ENCODE peak calls at places on chromosomes 6 and 20, in five cellular contexts. One of them, this sample, is unnamed. For H3K4me1, the result is how much of the 10 kb centered on the place peaks cover.

GRCh38 chr6:36364669-36365479 is 22.6 kb downstream of the ETV7 start:
- DNase-seq in left ventricle myocardium inferior: no peak
- DNase-seq in OCI-LY7: peak
- DNase-seq in cardiac muscle cell: no peak
- DNase-seq in uterus: no peak
- DNase-seq in this sample: no peak

GRCh38 chr6:137805622-137806021 is 61.4 kb upstream of the TNFAIP3 start:
- DNase-seq in left ventricle myocardium inferior: no peak
- DNase-seq in OCI-LY7: no peak
- DNase-seq in cardiac muscle cell: no peak
- DNase-seq in uterus: peak
- DNase-seq in this sample: no peak

GRCh38 chr20:1328680-1329330 is at the start of gene SDCBP2:
- DNase-seq in left ventricle myocardium inferior: no peak
- DNase-seq in OCI-LY7: no peak
- DNase-seq in cardiac muscle cell: no peak
- DNase-seq in uterus: no peak
- DNase-seq in this sample: no peak

GRCh38 chr6:167247814-167248595 is 43.1 kb upstream of the UNC93A start:
- DNase-seq in left ventricle myocardium inferior: no peak
- DNase-seq in OCI-LY7: no peak
- DNase-seq in cardiac muscle cell: no peak
- DNase-seq in uterus: no peak
- DNase-seq in this sample: no peak

GRCh38 chr6:13924949-13925881 is at the start of gene RNF182:
- DNase-seq in left ventricle myocardium inferior: no peak
- DNase-seq in OCI-LY7: no peak
- DNase-seq in cardiac muscle cell: no peak
- DNase-seq in uterus: no peak
- DNase-seq in this sample: no peak

GRCh38 chr6:85185977-85186376 is 263.9 kb upstream of the NT5E start:
- DNase-seq in left ventricle myocardium inferior: no peak
- DNase-seq in OCI-LY7: no peak
- DNase-seq in cardiac muscle cell: no peak
- DNase-seq in uterus: no peak
- DNase-seq in this sample: no peak

GRCh38 chr20:47493954-47494293 is 7.8 kb upstream of the NCOA3 start:
- DNase-seq in left ventricle myocardium inferior: no peak
- DNase-seq in OCI-LY7: no peak
- DNase-seq in cardiac muscle cell: no peak
- DNase-seq in uterus: no peak
- DNase-seq in this sample: no peak

GRCh38 chr20:49701313-49701731 is 12.4 kb downstream of the B4GALT5 start:
- DNase-seq in left ventricle myocardium inferior: no peak
- DNase-seq in OCI-LY7: no peak
- DNase-seq in cardiac muscle cell: no peak
- DNase-seq in uterus: no peak
- DNase-seq in this sample: no peak

GRCh38 chr6:31636698-31637596 is 15.5 kb downstream of the BAG6 start:
- DNase-seq in left ventricle myocardium inferior: no peak
- DNase-seq in OCI-LY7: no peak
- DNase-seq in cardiac muscle cell: no peak
- DNase-seq in uterus: no peak
- DNase-seq in this sample: no peak

GRCh38 chr6:38656896-38657295 is 17.2 kb upstream of the BTBD9 start:
- DNase-seq in left ventricle myocardium inferior: no peak
- DNase-seq in OCI-LY7: no peak
- DNase-seq in cardiac muscle cell: no peak
- DNase-seq in uterus: no peak
- DNase-seq in this sample: no peak

GRCh38 chr20:35325385-35325784 is 33.2 kb upstream of the FAM83C start:
- DNase-seq in left ventricle myocardium inferior: no peak
- DNase-seq in OCI-LY7: no peak
- DNase-seq in cardiac muscle cell: no peak
- DNase-seq in uterus: no peak
- DNase-seq in this sample: no peak

GRCh38 chr6:11201772-11202512 is 30.5 kb downstream of the NEDD9 start:
- DNase-seq in left ventricle myocardium inferior: no peak
- DNase-seq in OCI-LY7: no peak
- DNase-seq in cardiac muscle cell: no peak
- DNase-seq in uterus: no peak
- DNase-seq in this sample: no peak

GRCh38 chr6:11205721-11206120 is 26.7 kb downstream of the NEDD9 start:
- DNase-seq in left ventricle myocardium inferior: no peak
- DNase-seq in OCI-LY7: no peak
- DNase-seq in cardiac muscle cell: peak
- DNase-seq in uterus: no peak
- DNase-seq in this sample: no peak

GRCh38 chr6:11202513-11203305 is 29.8 kb downstream of the NEDD9 start:
- DNase-seq in left ventricle myocardium inferior: no peak
- DNase-seq in OCI-LY7: no peak
- DNase-seq in cardiac muscle cell: no peak
- DNase-seq in uterus: no peak
- DNase-seq in this sample: no peak

GRCh38 chr6:11204987-11205386 is 27.5 kb downstream of the NEDD9 start:
- DNase-seq in left ventricle myocardium inferior: no peak
- DNase-seq in OCI-LY7: no peak
- DNase-seq in cardiac muscle cell: no peak
- DNase-seq in uterus: no peak
- DNase-seq in this sample: no peak

GRCh38 chr6:11203306-11204009 is 29.0 kb downstream of the NEDD9 start:
- DNase-seq in left ventricle myocardium inferior: no peak
- DNase-seq in OCI-LY7: no peak
- DNase-seq in cardiac muscle cell: no peak
- DNase-seq in uterus: no peak
- DNase-seq in this sample: no peak
- H3K4me1 ChIP-seq in left ventricle myocardium inferior: half or more
- H3K4me1 ChIP-seq in OCI-LY7: under half
- H3K4me1 ChIP-seq in cardiac muscle cell: under half
- H3K4me1 ChIP-seq in uterus: under half
- H3K4me1 ChIP-seq in this sample: half or more

DNA sequence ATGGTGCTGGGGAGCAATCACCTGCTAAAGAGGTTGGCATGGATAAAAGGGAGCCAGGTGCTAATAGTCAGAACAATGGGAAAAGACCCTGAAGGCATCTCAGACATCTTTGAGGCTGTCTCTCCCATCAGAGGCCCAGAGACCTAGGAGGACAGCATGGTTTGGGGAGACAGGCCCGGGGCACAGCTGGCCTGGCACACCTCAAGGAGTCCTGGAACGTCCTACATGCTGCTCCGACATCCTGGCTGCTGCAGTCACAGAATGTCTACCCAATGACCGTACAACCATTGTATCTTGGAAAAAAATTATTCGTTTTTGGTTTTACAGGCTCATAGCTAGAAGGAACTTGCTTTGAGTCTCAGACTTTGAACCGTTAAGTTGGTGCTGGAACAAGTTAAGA is 4.4 kb downstream of the GMDS start:
- DNase-seq in left ventricle myocardium inferior: no peak
- DNase-seq in OCI-LY7: no peak
- DNase-seq in cardiac muscle cell: no peak
- DNase-seq in uterus: no peak
- DNase-seq in this sample: no peak
- H3K4me3 ChIP-seq in left ventricle myocardium inferior: no peak
- H3K4me3 ChIP-seq in OCI-LY7: no peak
- H3K4me3 ChIP-seq in cardiac muscle cell: no peak
- H3K4me3 ChIP-seq in uterus: no peak
- H3K4me3 ChIP-seq in this sample: no peak

DNA sequence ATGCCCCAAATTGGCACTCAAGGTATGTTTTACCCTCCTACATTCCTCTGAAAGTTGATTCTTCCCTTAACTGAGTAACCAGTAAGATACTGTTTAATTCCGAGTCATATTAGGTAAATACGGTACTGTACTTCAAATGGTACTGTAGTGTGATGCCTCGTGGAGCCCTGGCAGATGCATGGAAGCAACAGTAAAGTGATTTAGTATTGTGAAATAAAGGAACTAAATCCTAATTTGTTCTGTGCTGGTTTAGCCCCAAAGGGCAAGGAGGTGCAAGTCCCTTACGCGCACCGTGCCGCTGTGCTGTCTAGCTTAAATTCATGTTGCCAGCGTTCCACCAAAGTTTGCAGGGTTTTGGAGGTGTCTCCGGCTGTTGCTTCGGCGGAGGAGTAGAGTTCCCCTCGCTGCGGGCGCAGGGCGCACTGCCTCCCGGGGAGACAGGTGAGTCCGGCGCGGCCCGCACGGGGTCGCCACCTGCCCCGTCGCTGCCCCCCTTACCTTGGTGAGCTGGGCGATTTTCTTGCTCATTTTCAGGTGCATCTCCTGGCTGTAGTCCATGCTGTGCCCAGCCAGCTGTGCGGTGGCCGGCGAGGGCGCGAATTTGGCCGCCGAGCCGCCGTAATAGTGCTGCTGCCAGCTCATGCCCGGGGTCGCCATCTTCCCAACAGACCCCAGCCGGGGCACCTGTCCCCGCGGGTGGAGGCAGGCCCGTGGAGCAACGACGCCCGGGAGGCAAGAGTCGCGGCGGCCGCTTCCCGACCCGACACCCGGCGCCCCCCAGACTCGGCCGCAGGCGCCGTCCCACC is 618 bp downstream of the FAM184A start:
- DNase-seq in left ventricle myocardium inferior: no peak
- DNase-seq in OCI-LY7: no peak
- DNase-seq in cardiac muscle cell: peak
- DNase-seq in uterus: peak
- DNase-seq in this sample: no peak
- TF ChIP-seq CTCF in left ventricle myocardium inferior: no peak
- TF ChIP-seq CTCF in OCI-LY7: no peak
- TF ChIP-seq CTCF in cardiac muscle cell: peak
- TF ChIP-seq CTCF in uterus: peak
- TF ChIP-seq CTCF in this sample: no peak

GRCh38 chr20:44963325-44964215 is 2.7 kb upstream of the STK4 start:
- DNase-seq in left ventricle myocardium inferior: no peak
- DNase-seq in OCI-LY7: peak
- DNase-seq in cardiac muscle cell: no peak
- DNase-seq in uterus: no peak
- DNase-seq in this sample: no peak

GRCh38 chr20:44961024-44961866 is 1.0 kb upstream of the TOMM34 start:
- DNase-seq in left ventricle myocardium inferior: no peak
- DNase-seq in OCI-LY7: no peak
- DNase-seq in cardiac muscle cell: no peak
- DNase-seq in uterus: no peak
- DNase-seq in this sample: no peak

GRCh38 chr20:44959896-44960852 is at the start of gene TOMM34:
- DNase-seq in left ventricle myocardium inferior: peak
- DNase-seq in OCI-LY7: peak
- DNase-seq in cardiac muscle cell: peak
- DNase-seq in uterus: peak
- DNase-seq in this sample: peak

GRCh38 chr20:44961868-44962267 is 1.7 kb upstream of the TOMM34 start:
- DNase-seq in left ventricle myocardium inferior: no peak
- DNase-seq in OCI-LY7: no peak
- DNase-seq in cardiac muscle cell: no peak
- DNase-seq in uterus: no peak
- DNase-seq in this sample: no peak

DNA sequence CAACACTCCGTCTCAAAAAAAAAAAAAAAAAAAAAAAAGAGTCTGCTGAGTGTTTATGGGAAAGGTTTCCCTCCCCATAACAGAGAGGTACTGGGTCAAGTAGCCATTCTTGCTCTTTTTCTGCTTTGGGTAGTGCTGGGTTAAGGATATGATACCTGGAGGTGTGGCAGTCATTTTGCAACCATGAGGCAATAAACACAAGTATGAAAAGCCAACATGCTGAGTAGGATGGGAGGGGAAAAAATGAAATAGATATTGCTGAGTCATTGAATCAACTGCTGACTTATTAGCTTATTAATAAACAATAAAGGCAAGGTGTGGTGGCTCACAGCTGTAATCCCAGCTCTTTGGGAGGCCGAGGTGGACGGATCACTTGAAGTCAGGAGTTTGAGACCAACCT is 2.3 kb upstream of the TOMM34 start:
- DNase-seq in left ventricle myocardium inferior: no peak
- DNase-seq in OCI-LY7: no peak
- DNase-seq in cardiac muscle cell: no peak
- DNase-seq in uterus: no peak
- DNase-seq in this sample: no peak
- H3K4me1 ChIP-seq in left ventricle myocardium inferior: under half
- H3K4me1 ChIP-seq in OCI-LY7: half or more
- H3K4me1 ChIP-seq in cardiac muscle cell: under half
- H3K4me1 ChIP-seq in uterus: under half
- H3K4me1 ChIP-seq in this sample: under half

GRCh38 chr6:42148058-42148457 is 5.6 kb upstream of the C6orf132 start:
- DNase-seq in left ventricle myocardium inferior: no peak
- DNase-seq in OCI-LY7: no peak
- DNase-seq in cardiac muscle cell: no peak
- DNase-seq in uterus: no peak
- DNase-seq in this sample: no peak

GRCh38 chr6:42153921-42154320 is 11.5 kb upstream of the C6orf132 start:
- DNase-seq in left ventricle myocardium inferior: no peak
- DNase-seq in OCI-LY7: no peak
- DNase-seq in cardiac muscle cell: no peak
- DNase-seq in uterus: no peak
- DNase-seq in this sample: no peak

GRCh38 chr6:42152024-42152423 is 9.6 kb upstream of the C6orf132 start:
- DNase-seq in left ventricle myocardium inferior: no peak
- DNase-seq in OCI-LY7: no peak
- DNase-seq in cardiac muscle cell: no peak
- DNase-seq in uterus: no peak
- DNase-seq in this sample: no peak

GRCh38 chr6:42147138-42147562 is 4.7 kb upstream of the C6orf132 start:
- DNase-seq in left ventricle myocardium inferior: no peak
- DNase-seq in OCI-LY7: no peak
- DNase-seq in cardiac muscle cell: no peak
- DNase-seq in uterus: no peak
- DNase-seq in this sample: no peak

DNA sequence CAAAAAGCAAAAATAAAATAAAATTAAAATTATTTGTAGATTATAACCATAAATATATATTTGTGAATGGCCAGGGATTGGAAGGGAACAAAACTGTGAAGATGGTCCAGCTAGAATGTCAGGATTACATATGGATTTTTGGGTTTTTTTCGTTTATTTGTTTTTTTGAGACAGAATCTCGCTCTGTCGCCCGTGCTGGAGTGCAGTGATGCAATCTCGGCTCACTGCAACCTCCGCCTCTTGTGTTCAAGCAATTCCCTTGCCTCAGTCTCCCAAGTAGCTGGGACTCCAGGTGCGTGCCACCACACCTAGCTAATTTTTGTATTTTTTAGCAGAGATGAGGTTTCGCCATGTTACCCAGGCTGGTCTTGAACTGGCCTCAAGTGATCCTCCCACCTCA is 7.8 kb upstream of the C6orf132 start:
- DNase-seq in left ventricle myocardium inferior: no peak
- DNase-seq in OCI-LY7: no peak
- DNase-seq in cardiac muscle cell: no peak
- DNase-seq in uterus: no peak
- DNase-seq in this sample: no peak
- H3K4me3 ChIP-seq in left ventricle myocardium inferior: no peak
- H3K4me3 ChIP-seq in OCI-LY7: no peak
- H3K4me3 ChIP-seq in cardiac muscle cell: no peak
- H3K4me3 ChIP-seq in uterus: no peak
- H3K4me3 ChIP-seq in this sample: no peak

DNA sequence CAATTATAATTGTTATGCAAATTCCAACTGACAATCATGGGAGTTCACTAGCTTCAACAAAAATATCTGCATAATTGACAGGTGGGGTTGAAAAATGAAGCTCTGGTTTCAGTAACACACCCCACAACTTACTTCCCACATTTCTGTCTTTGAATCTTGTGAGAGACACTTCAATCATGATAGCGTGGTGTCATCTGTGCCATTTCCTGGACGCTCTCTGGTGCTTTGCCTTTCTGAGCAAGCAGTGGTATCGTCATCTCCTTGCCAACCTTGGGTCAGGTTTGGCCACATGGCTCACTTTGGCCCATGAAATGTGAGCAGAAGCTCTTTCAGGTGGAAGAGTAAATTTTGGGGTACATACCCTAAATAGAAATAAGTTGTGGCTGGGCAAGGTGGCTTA is 10.2 kb downstream of the BMP7 start:
- DNase-seq in left ventricle myocardium inferior: no peak
- DNase-seq in OCI-LY7: peak
- DNase-seq in cardiac muscle cell: no peak
- DNase-seq in uterus: no peak
- DNase-seq in this sample: no peak
- TF ChIP-seq CTCF in left ventricle myocardium inferior: no peak
- TF ChIP-seq CTCF in OCI-LY7: no peak
- TF ChIP-seq CTCF in cardiac muscle cell: no peak
- TF ChIP-seq CTCF in uterus: no peak
- TF ChIP-seq CTCF in this sample: no peak